ENCODE peak calls at places on chromosome 21, in nine cellular contexts. C is DMS153, Z is AG08395, G is endodermal cell, N is RCC 7860, V is dorsolateral prefrontal cortex, P is NCI-H1092 treated with DMSO at 0.1 percent for 48 hours, U is HAP-1, R is H9. I is an unnamed sample.

GRCh38 chr21:45457161-45457831 is 52.3 kb downstream of the COL18A1 start:
- DNase-seq in P (no peak), N (no peak), V (no peak), G (no peak), R (no peak), C (no peak), U (no peak), Z (no peak), I (no peak)

GRCh38 chr21:45427331-45428271 is 22.6 kb downstream of the COL18A1 start:
- DNase-seq in Z (peak; percentile 99), V (no peak), R (peak; percentile 91), U (no peak), C (no peak), N (peak; percentile 98), P (no peak), G (peak; percentile 96), I (peak; percentile 80)

GRCh38 chr21:43937898-43938309 is 72.9 kb downstream of the AGPAT3 start:
- DNase-seq in N (no peak), P (no peak), U (no peak), G (no peak), C (no peak), V (no peak), Z (no peak), R (no peak), I (no peak)

GRCh38 chr21:45309541-45310381 is 22.1 kb upstream of the POFUT2 start:
- DNase-seq in N (no peak), R (no peak), V (no peak), Z (no peak), C (no peak), G (peak; percentile 43), U (no peak), P (no peak), I (no peak)

GRCh38 chr21:39386194-39386593 is 37.3 kb upstream of the HMGN1 start:
- DNase-seq in R (peak; percentile 38), Z (no peak), U (no peak), G (no peak), P (peak; percentile 30), C (no peak), N (peak; percentile 40), V (no peak), I (no peak)

GRCh38 chr21:28781602-28782274 is 210.9 kb downstream of the LTN1 start:
- DNase-seq in R (no peak), G (no peak), Z (no peak), C (no peak), P (no peak), N (no peak), U (peak; percentile 17), V (no peak), I (no peak)

GRCh38 chr21:46057111-46057709 is 40.7 kb upstream of the COL6A2 start:
- DNase-seq in C (no peak), Z (no peak), U (no peak), N (no peak), R (peak; percentile 27), P (no peak), V (no peak), G (peak; percentile 40), I (no peak)

GRCh38 chr21:28943631-28944030 is 49.0 kb downstream of the LTN1 start:
- DNase-seq in V (no peak), N (peak; percentile 16), Z (no peak), C (no peak), G (no peak), P (no peak), U (no peak), R (no peak), I (no peak)

GRCh38 chr21:22710725-22711124 is 1712.5 kb downstream of the NCAM2 start:
- DNase-seq in V (no peak), C (no peak), R (no peak), G (no peak), N (no peak), P (no peak), Z (no peak), U (no peak), I (no peak)